ENCODE peak calls at places on chromosomes 13 and 19, in nine cellular contexts. S is DND-41; T is astrocyte of the spinal cord; Q is tibial artery; P is HCT116; M is naive thymus-derived CD4-positive, alpha-beta T cell; G is OCI-LY7; W is brain microvascular endothelial cell; K is heart right ventricle. H is an unnamed sample.
A peak's percentile ranks its signal among the peaks of the same experiment; 100 is the strongest.

GRCh38 chr19:11180346-11180745 is 17.0 kb downstream of the KANK2 start:
- DNase-seq in S (no peak), T (no peak), Q (no peak), P (no peak), M (no peak), G (no peak), W (no peak), K (no peak), H (no peak)

GRCh38 chr13:36297259-36297599 is 385 bp downstream of the CCDC169 start:
- DNase-seq in S (no peak), T (peak; percentile 48), Q (no peak), P (no peak), M (no peak), G (no peak), W (no peak), K (no peak), H (no peak)

GRCh38 chr19:6524326-6524725 is 6.5 kb upstream of the TNFSF9 start:
- DNase-seq in S (no peak), T (no peak), Q (no peak), P (no peak), M (no peak), G (no peak), W (no peak), K (no peak), H (no peak)

GRCh38 chr13:45681101-45681500 is 21.0 kb upstream of the CBY2 start:
- DNase-seq in S (no peak), T (peak; percentile 29), Q (no peak), P (no peak), M (no peak), G (no peak), W (no peak), K (no peak), H (peak; percentile 6)

GRCh38 chr13:106917024-106917491 is 349.1 kb upstream of the ARGLU1 start:
- DNase-seq in S (no peak), T (no peak), Q (no peak), P (no peak), M (no peak), G (no peak), W (no peak), K (peak; percentile 51), H (no peak)

GRCh38 chr13:23980160-23980551 is 82.9 kb upstream of the C1QTNF9B start:
- DNase-seq in S (peak; percentile 79), T (peak; percentile 89), Q (peak; percentile 78), P (no peak), M (peak; percentile 78), G (no peak), W (peak; percentile 93), K (peak; percentile 89), H (no peak)

GRCh38 chr19:22545751-22546150 is 88.4 kb upstream of the ZNF492 start:
- DNase-seq in S (peak; percentile 53), T (no peak), Q (peak; percentile 34), P (peak; percentile 8), M (no peak), G (peak; percentile 57), W (no peak), K (peak; percentile 21), H (no peak)

GRCh38 chr19:11539495-11540365 is 1.1 kb downstream of the CNN1 start:
- DNase-seq in S (no peak), T (no peak), Q (peak; percentile 41), P (no peak), M (no peak), G (no peak), W (peak; percentile 28), K (no peak), H (no peak)

GRCh38 chr13:66618702-66619101 is 611.4 kb downstream of the PCDH9 start:
- DNase-seq in S (no peak), T (peak; percentile 55), Q (no peak), P (peak; percentile 26), M (no peak), G (peak; percentile 34), W (no peak), K (no peak), H (peak; percentile 33)

GRCh38 chr13:106847049-106847448 is 279.1 kb upstream of the ARGLU1 start:
- DNase-seq in S (no peak), T (no peak), Q (no peak), P (no peak), M (no peak), G (no peak), W (no peak), K (no peak), H (no peak)

GRCh38 chr19:18423258-18424020 is 4.2 kb downstream of the SSBP4 start:
- DNase-seq in S (no peak), T (no peak), Q (no peak), P (no peak), M (no peak), G (no peak), W (no peak), K (no peak), H (no peak)

GRCh38 chr13:97327521-97328221 is 105.5 kb downstream of the MBNL2 start:
- DNase-seq in S (no peak), T (no peak), Q (no peak), P (no peak), M (no peak), G (no peak), W (no peak), K (no peak), H (no peak)

GRCh38 chr13:30577381-30577780 is 40.3 kb upstream of the USPL1 start:
- DNase-seq in S (peak; percentile 69), T (peak; percentile 93), Q (no peak), P (peak; percentile 57), M (no peak), G (no peak), W (peak; percentile 92), K (no peak), H (peak; percentile 76)

GRCh38 chr13:47463726-47464125 is 537.3 kb downstream of the SUCLA2 start:
- DNase-seq in S (peak; percentile 4), T (peak; percentile 67), Q (no peak), P (no peak), M (no peak), G (no peak), W (peak; percentile 63), K (no peak), H (peak; percentile 55)

GRCh38 chr13:93561553-93561952 is 334.9 kb downstream of the GPC6 start:
- DNase-seq in S (no peak), T (no peak), Q (no peak), P (no peak), M (no peak), G (no peak), W (no peak), K (no peak), H (no peak)

GRCh38 chr19:3340340-3340739 is 26.0 kb upstream of the NFIC start:
- DNase-seq in S (no peak), T (no peak), Q (no peak), P (no peak), M (no peak), G (no peak), W (no peak), K (no peak), H (no peak)

GRCh38 chr19:51131780-51132680 is 7.3 kb downstream of the SIGLEC9 start:
- DNase-seq in S (no peak), T (peak; percentile 1), Q (no peak), P (peak; percentile 10), M (peak; percentile 55), G (no peak), W (peak; percentile 79), K (peak; percentile 60), H (no peak)

GRCh38 chr19:18645035-18645511 is 8.2 kb downstream of the KLHL26 start:
- DNase-seq in S (no peak), T (no peak), Q (peak; percentile 75), P (no peak), M (no peak), G (no peak), W (no peak), K (no peak), H (no peak)

GRCh38 chr13:22915442-22916082 is 265.2 kb upstream of the SGCG start:
- DNase-seq in S (no peak), T (peak; percentile 48), Q (peak; percentile 38), P (peak; percentile 22), M (no peak), G (peak; percentile 60), W (peak; percentile 18), K (peak; percentile 64), H (no peak)

GRCh38 chr19:30498707-30499106 is 126.5 kb downstream of the ZNF536 start:
- DNase-seq in S (no peak), T (no peak), Q (no peak), P (no peak), M (no peak), G (no peak), W (no peak), K (no peak), H (no peak)

DNA sequence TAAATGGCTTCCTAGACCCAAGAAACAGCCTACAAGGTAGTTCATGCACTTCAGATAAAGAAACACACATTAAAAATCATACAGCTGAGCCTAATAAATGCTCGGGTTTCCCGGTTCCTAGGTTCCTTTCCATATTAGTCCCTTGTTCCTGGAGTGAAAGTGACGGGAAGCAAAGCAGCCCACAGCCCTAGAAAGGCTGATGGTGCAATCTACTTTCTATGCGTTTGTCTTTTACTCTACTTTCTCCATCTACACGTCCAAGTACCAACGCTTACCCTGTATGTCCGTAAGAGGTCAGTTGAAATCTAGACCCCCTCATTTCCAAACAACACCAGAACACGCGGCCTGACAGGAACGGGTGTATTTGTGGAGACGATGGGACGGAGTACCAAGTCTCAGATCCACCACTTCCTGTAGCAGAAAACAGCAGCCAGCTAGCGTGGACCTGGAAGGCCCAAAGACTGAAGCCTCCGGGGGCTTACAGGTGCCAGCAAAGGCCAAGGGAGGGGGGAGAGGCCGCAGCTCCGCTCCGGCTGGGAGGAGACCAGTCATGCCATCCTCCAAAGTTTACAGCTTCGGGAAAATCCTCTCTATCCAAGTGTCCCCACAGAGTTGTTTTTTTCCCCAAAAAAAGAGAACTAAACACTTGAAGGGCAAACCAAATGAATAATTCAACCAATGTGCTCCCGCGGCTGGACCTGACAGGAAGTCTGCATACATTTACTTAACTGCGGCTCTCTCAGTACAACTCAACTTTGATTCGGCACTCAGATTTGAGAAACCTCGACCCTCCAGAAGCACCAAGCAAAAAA is 34.1 kb downstream of the STK24 start:
- DNase-seq in S (no peak), T (no peak), Q (peak; percentile 46), P (no peak), M (peak; percentile 39), G (no peak), W (no peak), K (no peak), H (no peak)
- H3K4me3 ChIP-seq in S (no peak overlapping the region), T (no peak overlapping the region), Q (peak overlapping the region; percentile 24), P (no peak overlapping the region), M (peak overlapping the region; percentile 43), G (no peak overlapping the region), W (no peak overlapping the region), K (peak overlapping the region; percentile 33), H (no peak overlapping the region)

GRCh38 chr19:4454952-4455738 is 2.4 kb downstream of the UBXN6 start:
- DNase-seq in S (no peak), T (peak; percentile 31), Q (peak; percentile 48), P (no peak), M (no peak), G (no peak), W (peak; percentile 39), K (no peak), H (peak; percentile 57)
- H3K4me3 ChIP-seq in S (no peak overlapping the region), T (peak overlapping the region; percentile 85), Q (no peak overlapping the region), P (no peak overlapping the region), M (no peak overlapping the region), G (no peak overlapping the region), W (peak overlapping the region; percentile 90), K (peak overlapping the region; percentile 81), H (peak overlapping the region; percentile 89)

GRCh38 chr19:48043675-48044258 is at the start of gene CABP5:
- DNase-seq in S (no peak), T (no peak), Q (no peak), P (no peak), M (no peak), G (no peak), W (no peak), K (no peak), H (no peak)
- H3K4me3 ChIP-seq in S (no peak within 1 kb of the TSS), T (no peak within 1 kb of the TSS), Q (no peak within 1 kb of the TSS), P (no peak within 1 kb of the TSS), M (no peak within 1 kb of the TSS), G (no peak within 1 kb of the TSS), W (no peak within 1 kb of the TSS), K (no peak within 1 kb of the TSS), H (no peak within 1 kb of the TSS)

GRCh38 chr13:44305845-44306244 is 67.8 kb upstream of the SERP2 start:
- DNase-seq in S (peak; percentile 16), T (peak; percentile 55), Q (no peak), P (no peak), M (no peak), G (no peak), W (no peak), K (no peak), H (no peak)
- H3K4me3 ChIP-seq in S (no peak overlapping the region), T (no peak overlapping the region), Q (no peak overlapping the region), P (no peak overlapping the region), M (no peak overlapping the region), G (no peak overlapping the region), W (no peak overlapping the region), K (no peak overlapping the region), H (no peak overlapping the region)

H was measured in skeletal muscle cell.